ENCODE peak calls at places on chromosomes 1 and 21, in four cellular contexts. K is Caco-2, G is right atrium auricular region, F is mammary epithelial cell. U is an unnamed sample.

GRCh38 chr1:182107218-182107617 is 45.7 kb upstream of the ZNF648 start:
- DNase-seq in K (peak), G (no peak), F (peak), U (no peak)

GRCh38 chr1:27602510-27603319 is 1.2 kb downstream of the AHDC1 start:
- DNase-seq in K (no peak), G (peak), F (peak), U (no peak)

GRCh38 chr1:38586993-38587646 is 272.5 kb downstream of the RRAGC start:
- DNase-seq in K (no peak), G (no peak), F (peak), U (no peak)

GRCh38 chr21:33133912-33134311 is 64.0 kb downstream of the OLIG1 start:
- DNase-seq in K (no peak), G (no peak), F (no peak), U (no peak)

GRCh38 chr1:91803847-91804545 is 82.0 kb downstream of the TGFBR3 start:
- DNase-seq in K (no peak), G (no peak), F (peak), U (no peak)

GRCh38 chr1:156838972-156839371 is 19.9 kb downstream of the INSRR start:
- DNase-seq in K (no peak), G (no peak), F (no peak), U (no peak)

GRCh38 chr1:153804112-153804511 is 28.9 kb downstream of the SLC27A3 start:
- DNase-seq in K (no peak), G (no peak), F (no peak), U (no peak)

GRCh38 chr1:45934947-45935346 is 131.5 kb downstream of the MAST2 start:
- DNase-seq in K (no peak), G (no peak), F (no peak), U (no peak)

GRCh38 chr1:174995916-174996315 is 3.8 kb upstream of the CACYBP start:
- DNase-seq in K (no peak), G (no peak), F (no peak), U (no peak)

GRCh38 chr21:33259995-33260394 is 6.2 kb upstream of the IL10RB start:
- DNase-seq in K (no peak), G (no peak), F (no peak), U (no peak)

GRCh38 chr1:6417961-6418667 is 1.6 kb downstream of the HES2 start:
- DNase-seq in K (no peak), G (no peak), F (no peak), U (no peak)

GRCh38 chr1:55696181-55696580 is 481.0 kb upstream of the USP24 start:
- DNase-seq in K (no peak), G (peak), F (peak), U (peak)

GRCh38 chr1:20472860-20473711 is 12.9 kb downstream of the CAMK2N1 start:
- DNase-seq in K (no peak), G (no peak), F (no peak), U (no peak)

GRCh38 chr1:193060938-193061337 is 1.5 kb downstream of the RO60 start:
- DNase-seq in K (no peak), G (no peak), F (peak), U (no peak)

GRCh38 chr1:241749041-241749798 is 97.1 kb downstream of the WDR64 start:
- DNase-seq in K (no peak), G (no peak), F (peak), U (peak)

GRCh38 chr1:214641214-214641895 is 38.4 kb downstream of the CENPF start:
- DNase-seq in K (no peak), G (no peak), F (no peak), U (no peak)

GRCh38 chr1:178344513-178345077 is 152.2 kb downstream of the CLEC20A start:
- DNase-seq in K (no peak), G (no peak), F (peak), U (peak)

GRCh38 chr1:208107817-208108608 is 136.2 kb downstream of the PLXNA2 start:
- DNase-seq in K (no peak), G (peak), F (peak), U (peak)

GRCh38 chr1:30198805-30199403 is 524.5 kb downstream of the MATN1 start:
- DNase-seq in K (no peak), G (no peak), F (no peak), U (no peak)

GRCh38 chr1:44631333-44631646 is 43.0 kb downstream of the TMEM53 start:
- DNase-seq in K (no peak), G (no peak), F (no peak), U (no peak)

GRCh38 chr21:25385912-25386474 is 221.3 kb downstream of the MRPL39 start:
- DNase-seq in K (peak), G (no peak), F (peak), U (peak)

GRCh38 chr1:210293191-210293607 is 35.5 kb upstream of the HHAT start:
- DNase-seq in K (no peak), G (peak), F (no peak), U (no peak)

GRCh38 chr1:228287541-228288425 is 79.9 kb downstream of the OBSCN start:
- DNase-seq in K (no peak), G (no peak), F (no peak), U (no peak)

GRCh38 chr1:7229186-7229585 is 443.9 kb downstream of the CAMTA1 start:
- DNase-seq in K (no peak), G (no peak), F (no peak), U (no peak)

GRCh38 chr1:6685381-6685780 is 16.2 kb downstream of the DNAJC11 start:
- DNase-seq in K (no peak), G (no peak), F (no peak), U (no peak)

GRCh38 chr1:78210167-78210566 is 164.4 kb downstream of the GIPC2 start:
- DNase-seq in K (no peak), G (no peak), F (peak), U (no peak)

GRCh38 chr1:150548632-150549495 is at the start of gene ADAMTSL4:
- DNase-seq in K (peak), G (no peak), F (peak), U (no peak)

GRCh38 chr1:52003877-52004276 is 13.4 kb upstream of the RAB3B start:
- DNase-seq in K (no peak), G (no peak), F (no peak), U (no peak)

GRCh38 chr1:166484471-166484870 is 317.7 kb upstream of the FAM78B start:
- DNase-seq in K (no peak), G (no peak), F (no peak), U (no peak)

GRCh38 chr21:30166705-30167104 is at the start of gene CLDN17:
- DNase-seq in K (no peak), G (no peak), F (no peak), U (no peak)

GRCh38 chr1:187665513-187665912 is 836.8 kb downstream of the PLA2G4A start:
- DNase-seq in K (no peak), G (no peak), F (no peak), U (no peak)

GRCh38 chr21:27300770-27301169 is 333.9 kb upstream of the ADAMTS5 start:
- DNase-seq in K (no peak), G (no peak), F (no peak), U (peak)

GRCh38 chr1:38006008-38006828 is 904 bp upstream of the FHL3 start:
- DNase-seq in K (no peak), G (peak), F (no peak), U (no peak)

GRCh38 chr1:112904071-112904830 is 51.7 kb downstream of the SLC16A1 start:
- DNase-seq in K (no peak), G (no peak), F (peak), U (peak)

GRCh38 chr21:21309510-21309909 is 311.3 kb downstream of the NCAM2 start:
- DNase-seq in K (no peak), G (no peak), F (no peak), U (no peak)

DNA sequence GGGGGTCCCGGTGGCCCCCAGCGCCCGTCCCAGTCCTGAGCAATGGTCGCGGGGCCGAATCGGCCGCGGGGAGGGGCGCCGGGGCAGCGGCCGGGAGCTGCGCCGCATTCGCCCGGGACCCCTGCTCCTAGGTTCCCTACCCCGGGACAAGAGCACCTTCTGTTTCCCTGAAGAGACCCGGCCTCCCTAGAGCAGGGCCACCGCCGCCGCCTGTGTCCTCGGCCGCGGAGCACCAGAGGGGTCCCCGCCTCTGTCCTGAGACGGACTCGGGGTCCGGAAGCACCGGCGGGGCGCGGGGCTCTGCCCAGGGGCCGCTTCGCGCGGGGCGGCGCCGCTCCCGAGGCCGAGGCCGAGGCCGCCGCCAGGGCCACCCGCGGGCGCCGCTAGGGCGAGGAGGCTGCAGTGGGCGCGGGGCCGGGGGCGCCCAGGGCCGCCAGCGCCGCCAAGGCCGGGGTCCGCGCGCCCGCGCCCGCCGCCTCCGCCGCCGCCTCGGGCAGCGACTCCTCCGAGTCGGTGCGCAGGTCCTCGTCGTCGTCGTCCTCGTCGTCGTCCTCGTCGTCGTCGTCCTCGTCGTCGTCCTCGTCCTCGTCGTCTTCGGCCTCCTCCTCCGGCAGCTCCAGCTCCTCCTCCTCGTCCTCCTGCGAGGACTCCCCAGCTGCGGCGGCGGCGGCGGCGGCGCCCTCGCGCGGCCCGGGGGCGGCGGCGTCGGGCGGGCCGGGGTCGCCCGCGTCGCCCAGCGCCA is 157.7 kb downstream of the CASZ1 start:
- DNase-seq in K (no peak), G (no peak), F (no peak), U (no peak)
- H3K4me3 ChIP-seq in K (no peak), G (peak), F (no peak), U (peak)

DNA sequence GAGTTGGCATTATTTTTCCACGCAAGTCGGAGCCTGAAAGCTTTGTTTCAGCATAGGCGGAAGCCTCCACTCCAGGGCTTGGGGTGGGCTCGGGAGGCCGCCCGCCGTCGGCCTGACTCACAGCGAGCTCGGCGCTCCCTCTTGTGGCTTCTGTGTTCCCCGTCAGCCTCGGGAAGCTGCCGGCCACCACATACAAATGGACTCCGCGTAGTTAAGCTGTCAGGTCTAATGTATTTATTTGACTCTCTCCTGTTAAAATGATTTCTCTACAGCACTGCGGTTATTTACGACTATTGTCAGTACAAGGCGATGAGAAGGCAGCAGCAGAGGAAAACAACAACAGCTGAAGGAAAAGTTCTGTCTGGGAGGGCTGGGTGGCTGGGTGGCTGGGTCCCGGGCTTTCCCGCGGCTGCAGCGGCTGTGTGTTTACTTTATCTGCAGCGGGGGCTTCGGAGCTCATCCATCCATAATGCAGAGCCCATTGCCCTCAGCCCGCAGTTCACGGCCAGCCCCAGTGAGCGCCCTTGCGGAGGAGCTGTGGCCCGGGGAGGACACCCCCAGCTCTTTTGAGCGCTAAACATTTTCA is 375.7 kb upstream of the CAMK1G start:
- DNase-seq in K (peak), G (peak), F (peak), U (peak)
- H3K4me3 ChIP-seq in K (peak), G (peak), F (peak), U (peak)

GRCh38 chr1:24989082-24989481 is 59.0 kb upstream of the RUNX3 start:
- DNase-seq in K (no peak), G (no peak), F (no peak), U (no peak)
- H3K4me3 ChIP-seq in K (no peak), G (no peak), F (no peak), U (no peak)

GRCh38 chr1:66933887-66934700 is 9.3 kb downstream of the MIER1 start:
- DNase-seq in K (no peak), G (no peak), F (peak), U (no peak)
- H3K4me3 ChIP-seq in K (no peak), G (no peak), F (peak), U (no peak)

GRCh38 chr1:1074631-1075147 is 583 bp upstream of the RNF223 start:
- DNase-seq in K (peak), G (no peak), F (no peak), U (no peak)

GRCh38 chr1:1072299-1072848 is 1.7 kb downstream of the RNF223 start:
- DNase-seq in K (no peak), G (no peak), F (no peak), U (no peak)

GRCh38 chr1:1072849-1073742 is 1.0 kb downstream of the RNF223 start:
- DNase-seq in K (no peak), G (no peak), F (no peak), U (no peak)

GRCh38 chr1:1075148-1075935 is 1.2 kb upstream of the RNF223 start:
- DNase-seq in K (peak), G (no peak), F (no peak), U (no peak)

GRCh38 chr1:1073743-1074587 is at the start of gene RNF223:
- DNase-seq in K (peak), G (no peak), F (peak), U (no peak)
- H3K4me3 ChIP-seq in K (peak), G (no peak), F (no peak), U (no peak)

U was measured in skeletal muscle cell.